ENCODE peak calls at places on chromosomes 13 and 19, in five cellular contexts. Z is dorsolateral prefrontal cortex, W is neural crest cell, L is right lobe of liver, G is GM13977. H is an unnamed sample.

GRCh38 chr13:113182046-113182445 is 23.6 kb downstream of the PROZ start:
- DNase-seq in G (no peak), W (no peak), L (no peak), Z (no peak), H (peak; percentile 79)

GRCh38 chr13:113625965-113626661 is 31.9 kb downstream of the ATP4B start:
- DNase-seq in G (no peak), W (no peak), L (peak; percentile 13), Z (no peak), H (no peak)

GRCh38 chr19:6772028-6772865 is at the start of gene VAV1:
- DNase-seq in L (peak; percentile 78), Z (no peak), G (peak; percentile 94), W (no peak), H (no peak)

GRCh38 chr13:98653471-98653985 is 76.6 kb upstream of the STK24 start:
- DNase-seq in L (peak; percentile 76), G (peak; percentile 84), Z (peak; percentile 51), W (peak; percentile 67), H (peak; percentile 88)

GRCh38 chr13:75415720-75416119 is 66.2 kb downstream of the TBC1D4 start:
- DNase-seq in G (no peak), W (no peak), Z (no peak), L (no peak), H (no peak)

GRCh38 chr13:30332516-30333165 is 25.3 kb upstream of the KATNAL1 start:
- DNase-seq in G (peak; percentile 45), Z (no peak), W (no peak), L (no peak), H (no peak)

GRCh38 chr19:38004100-38004504 is 97.1 kb downstream of the SIPA1L3 start:
- DNase-seq in Z (no peak), L (no peak), G (no peak), W (no peak), H (no peak)

GRCh38 chr19:5956728-5957127 is 21.2 kb downstream of the RANBP3 start:
- DNase-seq in W (no peak), Z (no peak), L (no peak), G (no peak), H (no peak)

GRCh38 chr13:21967871-21968270 is 297.0 kb downstream of the FGF9 start:
- DNase-seq in G (no peak), W (no peak), Z (no peak), L (no peak), H (no peak)

GRCh38 chr13:110055089-110055488 is 251.9 kb downstream of the COL4A1 start:
- DNase-seq in G (peak; percentile 23), Z (no peak), L (no peak), W (no peak), H (no peak)

GRCh38 chr19:29015569-29015968 is 197.4 kb downstream of the UQCRFS1 start:
- DNase-seq in L (no peak), Z (no peak), G (no peak), W (no peak), H (no peak)

GRCh38 chr19:6766357-6767080 is 716 bp downstream of the SH2D3A start:
- DNase-seq in G (no peak), L (no peak), Z (no peak), W (no peak), H (no peak)

GRCh38 chr13:32413284-32413683 is 14.6 kb downstream of the N4BP2L1 start:
- DNase-seq in G (no peak), W (no peak), L (no peak), Z (no peak), H (no peak)

GRCh38 chr19:58395220-58395978 is at the start of gene RNF225:
- DNase-seq in W (no peak), G (no peak), L (no peak), Z (no peak), H (no peak)

GRCh38 chr13:30045916-30046704 is 195.7 kb upstream of the UBL3 start:
- DNase-seq in G (no peak), Z (no peak), W (no peak), L (no peak), H (no peak)

GRCh38 chr13:40922437-40923040 is 96.6 kb downstream of the ELF1 start:
- DNase-seq in G (no peak), Z (no peak), L (peak; percentile 72), W (no peak), H (no peak)

GRCh38 chr19:18502633-18503294 is 19.1 kb downstream of the ELL start:
- DNase-seq in G (no peak), Z (no peak), L (no peak), W (no peak), H (no peak)

GRCh38 chr19:45771331-45771933 is 2.4 kb upstream of the SIX5 start:
- DNase-seq in L (peak; percentile 68), G (no peak), W (no peak), Z (no peak), H (no peak)

GRCh38 chr13:110616103-110617101 is 1.1 kb downstream of the NAXD start:
- DNase-seq in W (no peak), Z (no peak), G (peak; percentile 81), L (peak; percentile 71), H (no peak)

GRCh38 chr13:95121516-95121915 is 179.7 kb downstream of the ABCC4 start:
- DNase-seq in W (no peak), G (no peak), L (no peak), Z (no peak), H (no peak)

GRCh38 chr19:38152461-38153379 is 71.3 kb downstream of the DPF1 start:
- DNase-seq in G (no peak), W (no peak), L (no peak), Z (peak; percentile 32), H (no peak)

GRCh38 chr19:33298146-33298911 is 4.0 kb downstream of the CEBPA start:
- DNase-seq in G (no peak), W (no peak), Z (peak; percentile 17), L (peak; percentile 91), H (no peak)

GRCh38 chr19:28553764-28554163 is 659.2 kb downstream of the UQCRFS1 start:
- DNase-seq in L (no peak), W (no peak), G (no peak), Z (no peak), H (peak; percentile 49)

GRCh38 chr19:6227941-6228325 is 51.8 kb downstream of the MLLT1 start:
- DNase-seq in G (no peak), Z (no peak), L (peak; percentile 43), W (no peak), H (no peak)

GRCh38 chr13:44972956-44973581 is 16.2 kb downstream of the NUFIP1 start:
- DNase-seq in W (no peak), Z (no peak), L (no peak), G (no peak), H (no peak)

GRCh38 chr19:13838071-13838942 is 38.6 kb upstream of the NANOS3 start:
- DNase-seq in W (no peak), L (no peak), Z (no peak), G (no peak), H (no peak)

GRCh38 chr13:50693755-50694154 is 149.7 kb downstream of the DLEU7 start:
- DNase-seq in Z (no peak), G (no peak), W (no peak), L (no peak), H (no peak)

GRCh38 chr13:106493569-106493968 is 41.9 kb downstream of the EFNB2 start:
- DNase-seq in L (no peak), Z (no peak), G (peak; percentile 23), W (no peak), H (no peak)

GRCh38 chr19:13797870-13798269 is 2.6 kb downstream of the ZSWIM4 start:
- DNase-seq in L (no peak), W (no peak), Z (no peak), G (no peak), H (no peak)

DNA sequence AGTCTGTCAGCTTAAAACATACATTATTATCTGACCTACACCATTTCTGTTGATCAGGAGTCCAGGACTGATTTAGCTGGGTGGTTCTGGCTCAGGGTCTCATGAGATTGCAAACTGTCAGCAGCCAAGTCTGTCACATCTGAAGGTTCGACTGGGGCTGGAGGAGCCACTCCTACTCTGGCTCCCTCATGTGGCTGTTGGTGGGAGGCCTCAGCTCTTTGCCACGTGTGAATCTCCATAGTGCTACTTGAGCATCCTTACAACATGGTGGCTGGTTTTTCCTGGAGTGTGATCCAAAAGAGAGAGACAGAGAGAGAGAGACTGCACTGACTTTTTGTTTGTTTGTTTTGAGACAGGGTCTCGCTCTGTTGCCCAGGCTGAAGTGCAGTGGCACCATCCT is 63.6 kb upstream of the NFIC start:
- DNase-seq in W (no peak), Z (no peak), G (no peak), L (no peak), H (no peak)
- TF ChIP-seq CTCF in W (peak; percentile 16), Z (no peak), G (no peak), L (no peak), H (no peak)

GRCh38 chr13:90362718-90363117 is 984.8 kb upstream of the MIR17HG start:
- DNase-seq in W (no peak), L (no peak), Z (no peak), G (no peak), H (no peak)

GRCh38 chr13:90360785-90361184 is 986.7 kb upstream of the MIR17HG start:
- DNase-seq in L (no peak), Z (no peak), W (no peak), G (no peak), H (no peak)

DNA sequence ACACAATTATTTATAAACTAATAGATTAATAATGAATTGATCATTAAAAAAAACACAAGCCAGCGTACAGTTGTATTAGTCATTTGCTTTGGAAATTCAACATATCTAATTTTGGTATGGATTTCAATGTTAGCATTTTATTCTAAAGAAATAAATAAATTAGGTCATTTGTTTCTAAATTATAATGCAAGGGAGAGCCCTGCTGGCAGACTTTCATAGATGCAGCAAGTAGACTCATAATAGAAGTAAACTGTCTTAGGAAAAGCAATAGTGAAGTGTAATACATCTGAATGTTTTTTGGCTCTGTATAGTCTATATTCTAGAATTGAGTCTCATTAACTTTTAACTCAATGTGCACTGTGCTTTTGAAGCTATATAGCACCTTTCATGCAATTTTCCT is 982.4 kb upstream of the MIR17HG start:
- DNase-seq in W (no peak), G (no peak), L (no peak), Z (no peak), H (no peak)
- TF ChIP-seq CTCF in W (peak; percentile 53), G (no peak), L (peak; percentile 18), Z (no peak), H (peak; percentile 53)

DNA sequence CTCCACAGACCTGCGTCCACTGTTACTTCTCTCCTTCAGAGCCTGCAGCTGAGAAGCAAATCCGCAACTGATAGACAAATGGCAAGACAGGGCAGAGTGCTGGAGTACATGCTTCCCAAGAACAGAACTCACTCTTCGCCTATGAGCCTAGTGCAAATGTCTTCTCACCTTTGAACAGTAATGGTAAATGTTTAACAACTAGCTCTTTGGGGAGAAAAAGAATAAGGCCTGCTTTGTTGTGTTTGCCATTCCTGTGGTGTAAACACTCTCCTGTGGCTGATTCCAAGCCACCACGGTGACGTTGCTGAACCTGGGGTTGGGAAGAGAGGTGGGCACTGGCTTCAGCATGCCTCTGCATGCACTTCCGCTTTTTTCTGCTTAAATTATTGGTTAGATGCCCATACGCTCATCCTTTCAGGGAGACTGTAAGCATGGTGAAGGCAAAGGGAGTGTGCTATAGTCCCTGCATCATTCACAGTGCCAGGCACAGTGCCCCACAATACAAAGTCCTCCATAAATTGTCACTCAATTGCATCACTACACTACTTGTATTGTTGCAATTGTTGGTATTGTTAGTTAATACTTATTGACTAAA is 28.1 kb upstream of the GTF3A start:
- DNase-seq in L (no peak), Z (no peak), W (no peak), G (no peak), H (no peak)
- TF ChIP-seq CTCF in L (no peak), Z (no peak), W (no peak), G (no peak), H (no peak)

DNA sequence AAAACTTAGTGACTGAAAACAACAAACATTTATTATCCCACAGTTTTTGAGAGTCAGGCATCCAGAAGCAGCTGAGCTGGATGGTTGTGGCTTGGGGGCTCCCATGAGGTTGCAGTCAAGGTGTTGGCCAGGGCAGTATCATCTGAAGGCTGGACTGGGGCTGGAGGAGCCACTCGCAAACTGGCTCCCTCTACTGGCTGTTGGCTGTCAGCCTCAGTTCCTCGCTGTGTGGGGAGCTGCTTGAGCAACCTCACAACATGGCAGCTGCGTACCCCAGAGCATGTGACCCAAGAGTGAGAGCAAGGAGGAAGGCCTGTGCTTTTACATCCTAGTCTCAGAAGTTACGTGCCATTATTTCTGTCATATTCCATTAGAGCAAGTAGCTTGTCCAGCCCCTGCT is 9.7 kb downstream of the YJU2 start:
- DNase-seq in L (no peak), Z (no peak), W (no peak), G (no peak), H (no peak)
- TF ChIP-seq CTCF in L (no peak), Z (no peak), W (peak; percentile 25), G (peak; percentile 32), H (no peak)